ENCODE peak calls at places on chromosomes 5 and 9, in five cellular contexts. W is fibroblast of pulmonary artery, Y is ovary, I is cardiac fibroblast, S is GM10248. O is an unnamed sample.

GRCh38 chr9:27393054-27393846 is 96.3 kb upstream of the EQTN start:
- DNase-seq in W (peak; percentile 6), I (no peak), S (no peak), Y (no peak), O (no peak)

GRCh38 chr9:11064853-11065252 is 452.1 kb upstream of the PTPRD start:
- DNase-seq in W (no peak), I (no peak), Y (no peak), S (no peak), O (no peak)

GRCh38 chr9:3887121-3887797 is 361.5 kb upstream of the RFX3 start:
- DNase-seq in W (no peak), S (no peak), I (no peak), Y (no peak), O (no peak)

GRCh38 chr5:169914766-169915165 is 65.5 kb downstream of the INSYN2B start:
- DNase-seq in S (no peak), W (peak; percentile 72), I (peak; percentile 77), Y (peak; percentile 46), O (peak; percentile 59)

GRCh38 chr5:95102080-95102479 is 182.8 kb downstream of the MCTP1 start:
- DNase-seq in I (no peak), W (no peak), S (no peak), Y (no peak), O (no peak)

GRCh38 chr9:27595733-27596132 is 22.5 kb upstream of the C9orf72 start:
- DNase-seq in W (no peak), I (no peak), S (no peak), Y (no peak), O (no peak)

GRCh38 chr9:131529597-131530545 is 1.2 kb downstream of the UCK1 start:
- DNase-seq in W (no peak), Y (no peak), I (no peak), S (no peak), O (no peak)

GRCh38 chr5:104635216-104635615 is 1072.6 kb upstream of the NUDT12 start:
- DNase-seq in W (peak; percentile 14), Y (no peak), I (peak; percentile 4), S (no peak), O (no peak)

GRCh38 chr5:43192558-43193170 is 639 bp downstream of the NIM1K start:
- DNase-seq in W (peak; percentile 29), S (peak; percentile 34), I (peak; percentile 19), Y (peak; percentile 16), O (peak; percentile 16)

DNA sequence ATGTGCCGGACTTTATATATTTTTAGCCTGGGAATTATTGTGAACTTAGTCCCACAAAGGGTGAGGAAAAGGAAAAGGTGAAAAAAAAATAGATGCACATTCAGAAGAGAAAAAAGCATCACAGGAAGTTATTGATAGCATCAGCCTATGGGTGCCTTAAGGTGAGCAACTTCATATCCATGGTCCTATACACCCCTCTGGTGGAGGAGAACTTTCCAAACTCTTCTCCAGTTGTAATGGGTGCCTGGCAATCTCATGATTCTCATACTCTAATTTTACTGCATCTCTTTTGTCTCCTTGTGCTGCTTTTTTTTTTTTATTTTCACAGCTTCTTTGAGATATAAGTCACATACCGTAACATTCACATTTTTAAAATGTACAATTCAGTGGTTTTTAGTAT is 107.4 kb downstream of the JAKMIP2 start:
- DNase-seq in W (no peak), I (no peak), Y (no peak), S (no peak), O (no peak)
- TF ChIP-seq CTCF in W (no peak), I (no peak), Y (no peak), S (no peak), O (no peak)

GRCh38 chr5:63961125-63961597 is 1.1 kb downstream of the HTR1A start:
- DNase-seq in I (no peak), Y (no peak), W (no peak), S (peak; percentile 5), O (no peak)

GRCh38 chr5:63962345-63962744 is at the start of gene HTR1A:
- DNase-seq in I (no peak), Y (no peak), W (no peak), S (peak; percentile 6), O (no peak)

GRCh38 chr5:63959177-63959982 is 2.9 kb downstream of the HTR1A start:
- DNase-seq in S (peak; percentile 5), I (no peak), W (no peak), Y (peak; percentile 40), O (no peak)

GRCh38 chr5:63961598-63962161 is 565 bp downstream of the HTR1A start:
- DNase-seq in Y (peak; percentile 10), I (no peak), S (peak; percentile 9), W (no peak), O (no peak)

DNA sequence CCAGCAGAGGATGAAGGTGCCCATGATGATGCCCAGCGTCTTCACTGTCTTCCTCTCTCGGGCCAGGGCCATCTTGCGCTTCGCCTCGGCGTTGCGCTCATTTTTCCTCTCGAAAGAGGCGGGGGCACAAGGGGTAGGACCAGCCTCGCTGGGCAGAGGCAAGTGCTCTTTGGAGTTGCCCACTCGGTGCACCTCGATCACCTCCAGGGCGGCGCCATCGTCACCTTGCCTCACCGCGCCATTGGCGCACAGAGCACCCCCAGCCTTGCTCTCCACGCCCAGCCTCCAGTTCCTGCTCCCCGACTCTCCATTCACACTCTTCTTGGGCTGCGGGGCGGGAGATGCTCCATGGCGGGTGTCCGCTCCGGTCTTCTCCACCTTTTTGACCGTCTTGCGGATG is 1.6 kb downstream of the HTR1A start:
- DNase-seq in S (peak; percentile 4), I (no peak), Y (no peak), W (no peak), O (no peak)
- TF ChIP-seq CTCF in S (no peak), I (no peak), Y (no peak), W (no peak), O (no peak)

GRCh38 chr9:130430734-130431535 is 13.8 kb upstream of the ASS1 start:
- DNase-seq in S (no peak), I (no peak), W (no peak), Y (no peak), O (no peak)

GRCh38 chr9:130432796-130433167 is 12.0 kb upstream of the ASS1 start:
- DNase-seq in I (no peak), W (no peak), Y (no peak), S (no peak), O (no peak)

GRCh38 chr9:130431536-130432303 is 13.0 kb upstream of the ASS1 start:
- DNase-seq in S (no peak), I (no peak), Y (no peak), W (no peak), O (no peak)

GRCh38 chr9:130433168-130433946 is 11.4 kb upstream of the ASS1 start:
- DNase-seq in I (peak; percentile 58), Y (peak; percentile 38), S (no peak), W (peak; percentile 49), O (peak; percentile 13)

DNA sequence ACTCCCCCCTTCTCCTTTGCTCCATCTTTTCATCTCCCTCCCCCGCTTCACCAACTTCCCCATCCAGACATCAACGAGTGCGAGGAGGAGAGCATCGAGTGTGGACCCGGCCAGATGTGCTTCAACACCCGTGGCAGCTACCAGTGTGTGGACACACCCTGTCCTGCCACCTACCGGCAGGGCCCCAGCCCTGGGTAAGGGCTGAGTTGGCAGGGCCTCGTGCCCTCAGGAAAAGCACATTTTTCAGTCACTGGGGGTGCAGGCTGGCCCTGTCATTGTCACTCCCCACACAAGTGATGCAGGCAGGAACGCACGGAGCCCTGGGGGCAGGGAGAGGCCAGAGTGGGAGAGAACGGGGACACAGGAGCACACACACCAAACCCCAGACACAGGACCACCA is 12.4 kb upstream of the ASS1 start:
- DNase-seq in W (no peak), S (no peak), I (no peak), Y (no peak), O (no peak)
- TF ChIP-seq CTCF in W (no peak), S (no peak), I (no peak), Y (no peak), O (peak; percentile 46)

DNA sequence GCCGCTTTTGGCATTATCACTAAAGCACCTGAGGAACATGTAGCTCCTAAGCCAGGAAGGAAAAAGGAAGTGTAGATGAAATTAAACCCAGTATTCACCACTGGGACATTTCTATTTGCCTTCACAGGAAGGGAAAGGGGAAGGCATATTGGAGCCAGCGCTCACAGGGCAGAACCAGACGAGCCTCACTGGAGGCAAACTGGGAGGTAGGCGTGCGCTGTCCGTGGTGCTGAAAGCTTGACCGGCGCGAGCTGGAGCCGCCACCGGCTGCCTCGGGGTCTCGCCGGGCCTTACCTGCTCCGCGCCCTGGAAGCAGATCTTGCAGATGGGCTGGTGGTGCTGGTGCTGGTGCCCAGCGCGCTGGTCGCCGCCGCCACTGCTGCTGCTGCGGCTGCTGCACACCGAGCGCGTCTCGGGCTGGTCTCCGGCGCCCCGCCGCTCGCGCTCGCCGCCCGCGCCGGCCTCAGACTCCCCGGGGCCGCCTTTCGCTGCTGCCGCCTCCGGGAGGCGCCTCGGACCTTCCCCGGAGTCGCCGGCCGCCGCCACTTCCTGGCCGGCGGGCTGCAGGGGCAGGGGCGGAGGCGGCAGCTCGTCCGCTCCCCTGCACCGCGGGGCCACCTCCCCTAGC is 732 bp downstream of the MARCHF11 start:
- DNase-seq in Y (peak; percentile 71), I (peak; percentile 64), W (peak; percentile 68), S (peak; percentile 45), O (no peak)
- TF ChIP-seq CTCF in Y (no peak), I (no peak), W (no peak), S (no peak), O (no peak)